ENCODE peak calls at places on chromosomes 16 and 17, in five cellular contexts. M, R, W, N and S are unnamed samples.

GRCh38 chr17:17079761-17080160 is 37.5 kb downstream of the MPRIP start:
- DNase-seq in N (no peak), M (no peak), R (no peak), W (no peak), S (no peak)

GRCh38 chr16:3934491-3935185 is 54.1 kb upstream of the CREBBP start:
- DNase-seq in M (no peak), N (no peak), W (no peak), R (no peak), S (no peak)

GRCh38 chr16:969508-970378 is 1.0 kb downstream of the LMF1 start:
- DNase-seq in M (no peak), R (no peak), W (no peak), N (no peak), S (no peak)

GRCh38 chr16:65319621-65320231 is 197.9 kb upstream of the CDH11 start:
- DNase-seq in N (no peak), M (no peak), W (no peak), R (no peak), S (no peak)

GRCh38 chr17:40124279-40125141 is 2.7 kb downstream of the MSL1 start:
- DNase-seq in M (no peak), N (no peak), W (no peak), R (no peak), S (no peak)

GRCh38 chr16:4373909-4374742 is 2.5 kb downstream of the VASN start:
- DNase-seq in R (peak), N (no peak), M (no peak), W (peak), S (peak)

GRCh38 chr16:53031323-53031942 is 21.3 kb downstream of the CHD9NB start:
- DNase-seq in W (peak), N (no peak), M (no peak), R (no peak), S (no peak)

GRCh38 chr17:4032738-4033137 is 68.5 kb upstream of the ATP2A3 start:
- DNase-seq in N (no peak), M (no peak), R (no peak), W (no peak), S (no peak)

GRCh38 chr17:79064026-79064425 is 10.6 kb upstream of the ENGASE start:
- DNase-seq in N (no peak), R (no peak), M (no peak), W (no peak), S (no peak)

GRCh38 chr16:88888057-88888777 is 21.8 kb upstream of the PABPN1L start:
- DNase-seq in W (no peak), N (no peak), M (no peak), R (no peak), S (no peak)

GRCh38 chr17:1764274-1764673 is 2.4 kb downstream of the SERPINF1 start:
- DNase-seq in W (no peak), N (peak), R (no peak), M (no peak), S (no peak)

GRCh38 chr16:82129881-82130280 is 40.1 kb downstream of the MPHOSPH6 start:
- DNase-seq in R (no peak), M (no peak), N (no peak), W (no peak), S (no peak)

GRCh38 chr16:62638324-62638911 is 602.2 kb upstream of the CDH8 start:
- DNase-seq in W (no peak), R (no peak), N (no peak), M (no peak), S (no peak)

GRCh38 chr17:79478051-79478461 is 132.8 kb downstream of the RBFOX3 start:
- DNase-seq in N (no peak), M (no peak), R (no peak), W (peak), S (no peak)

GRCh38 chr16:11501583-11502138 is 85.1 kb downstream of the LITAF start:
- DNase-seq in N (no peak), R (no peak), M (no peak), W (no peak), S (no peak)

GRCh38 chr17:11441004-11441403 is 157.3 kb upstream of the DNAH9 start:
- DNase-seq in W (no peak), R (no peak), N (no peak), M (no peak), S (no peak)

GRCh38 chr17:40432864-40433528 is 10.3 kb upstream of the IGFBP4 start:
- DNase-seq in N (no peak), W (no peak), R (no peak), M (no peak), S (no peak)

GRCh38 chr16:66006485-66006884 is 360.0 kb upstream of the CDH5 start:
- DNase-seq in N (no peak), W (no peak), M (no peak), R (no peak), S (no peak)

GRCh38 chr16:29820730-29821662 is 734 bp downstream of the MVP start:
- DNase-seq in M (no peak), R (peak), N (no peak), W (peak), S (no peak)

GRCh38 chr16:31350275-31351005 is 4.5 kb upstream of the ITGAX start:
- DNase-seq in N (no peak), M (no peak), W (no peak), R (no peak), S (no peak)

GRCh38 chr17:5587431-5588032 is 3.2 kb upstream of the NLRP1 start:
- DNase-seq in R (peak), M (no peak), W (peak), N (peak), S (peak)

GRCh38 chr16:4410335-4411075 is 5.9 kb downstream of the CORO7 start:
- DNase-seq in R (no peak), W (no peak), M (no peak), N (no peak), S (no peak)

GRCh38 chr17:74368341-74369152 is 1.2 kb downstream of the GPR142 start:
- DNase-seq in W (peak), R (peak), N (peak), M (peak), S (peak)

GRCh38 chr17:60091908-60092331 is 13.2 kb upstream of the HEATR6 start:
- DNase-seq in N (no peak), M (no peak), R (no peak), W (no peak), S (no peak)

GRCh38 chr17:29149431-29150064 is 30.6 kb downstream of the MYO18A start:
- DNase-seq in R (no peak), N (no peak), W (no peak), M (no peak), S (no peak)

GRCh38 chr17:36933174-36934143 is 3.8 kb upstream of the LHX1 start:
- DNase-seq in R (no peak), N (no peak), W (no peak), M (no peak), S (no peak)